ENCODE peak calls at places on chromosomes 2 and 18, in five cellular contexts. Q is frontal cortex, W is Calu3, D is hepatocyte, N is MCF 10A. G is an unnamed sample.

GRCh38 chr2:217905395-217905794 is 97.4 kb downstream of the TNS1 start:
- DNase-seq in Q (no peak), W (no peak), D (no peak), N (no peak), G (no peak)

GRCh38 chr2:11389551-11390528 is 45.4 kb upstream of the ROCK2 start:
- DNase-seq in Q (no peak), W (peak), D (peak), N (peak), G (peak)

GRCh38 chr2:85994897-85995647 is 106.3 kb upstream of the ST3GAL5 start:
- DNase-seq in Q (no peak), W (no peak), D (no peak), N (no peak), G (no peak)

GRCh38 chr2:209640358-209640757 is 131.3 kb upstream of the UNC80 start:
- DNase-seq in Q (no peak), W (no peak), D (no peak), N (no peak), G (no peak)

GRCh38 chr2:171810409-171810993 is 83.5 kb downstream of the SLC25A12 start:
- DNase-seq in Q (no peak), W (no peak), D (peak), N (peak), G (no peak)

GRCh38 chr2:118668431-118669424 is 178.7 kb downstream of the EN1 start:
- DNase-seq in Q (no peak), W (peak), D (peak), N (peak), G (peak)

GRCh38 chr18:24868760-24869237 is 408.4 kb downstream of the HRH4 start:
- DNase-seq in Q (no peak), W (no peak), D (peak), N (no peak), G (no peak)

GRCh38 chr2:200253631-200254030 is 52.9 kb upstream of the SPATS2L start:
- DNase-seq in Q (no peak), W (no peak), D (no peak), N (peak), G (peak)

GRCh38 chr2:70851704-70852103 is 16.1 kb upstream of the CD207 start:
- DNase-seq in Q (no peak), W (no peak), D (no peak), N (no peak), G (no peak)

GRCh38 chr2:25521665-25522387 is 151.6 kb downstream of the DTNB start:
- DNase-seq in Q (no peak), W (peak), D (peak), N (peak), G (peak)

GRCh38 chr2:37635359-37636208 is 35.9 kb downstream of the CDC42EP3 start:
- DNase-seq in Q (no peak), W (no peak), D (peak), N (peak), G (peak)

GRCh38 chr2:240913810-240914644 is 7.9 kb downstream of the CROCC2 start:
- DNase-seq in Q (peak), W (peak), D (peak), N (peak), G (no peak)

GRCh38 chr2:142778289-142778688 is 99.2 kb upstream of the KYNU start:
- DNase-seq in Q (no peak), W (no peak), D (no peak), N (no peak), G (no peak)

GRCh38 chr18:61290616-61291015 is 42.6 kb upstream of the CDH20 start:
- DNase-seq in Q (no peak), W (no peak), D (no peak), N (no peak), G (no peak)

GRCh38 chr18:77970814-77971213 is 721.2 kb downstream of the GALR1 start:
- DNase-seq in Q (no peak), W (no peak), D (no peak), N (no peak), G (no peak)

GRCh38 chr2:182391443-182391842 is 35.4 kb downstream of the PDE1A start:
- DNase-seq in Q (no peak), W (no peak), D (no peak), N (no peak), G (peak)

GRCh38 chr2:214011676-214012075 is 399.2 kb upstream of the VWC2L start:
- DNase-seq in Q (no peak), W (no peak), D (no peak), N (no peak), G (no peak)

GRCh38 chr2:41781082-41781481 is 266.7 kb upstream of the PKDCC start:
- DNase-seq in Q (no peak), W (no peak), D (no peak), N (peak), G (peak)

GRCh38 chr18:36130039-36130831 is 536 bp downstream of the ELP2 start:
- DNase-seq in Q (peak), W (no peak), D (no peak), N (no peak), G (no peak)

GRCh38 chr2:102975996-102976636 is 214.3 kb downstream of the TMEM182 start:
- DNase-seq in Q (no peak), W (peak), D (peak), N (peak), G (peak)

GRCh38 chr2:6452702-6453481 is 412.8 kb downstream of the CMPK2 start:
- DNase-seq in Q (no peak), W (no peak), D (no peak), N (peak), G (peak)

GRCh38 chr18:26722582-26722931 is 142.9 kb downstream of the AQP4 start:
- DNase-seq in Q (no peak), W (no peak), D (no peak), N (peak), G (no peak)

GRCh38 chr2:205188516-205189138 is 493.7 kb upstream of the NRP2 start:
- DNase-seq in Q (no peak), W (no peak), D (peak), N (peak), G (peak)

GRCh38 chr18:12048827-12049175 is 44.8 kb upstream of the ANKRD62 start:
- DNase-seq in Q (no peak), W (no peak), D (no peak), N (no peak), G (peak)

GRCh38 chr18:35485852-35486251 is 11.9 kb downstream of the INO80C start:
- DNase-seq in Q (no peak), W (no peak), D (no peak), N (no peak), G (no peak)

GRCh38 chr2:239264838-239265651 is 135.8 kb downstream of the HDAC4 start:
- DNase-seq in Q (no peak), W (peak), D (peak), N (peak), G (peak)

GRCh38 chr2:239991689-239992314 is 33.3 kb downstream of the NDUFA10 start:
- DNase-seq in Q (peak), W (no peak), D (peak), N (peak), G (peak)

GRCh38 chr2:231933916-231934401 is 7.8 kb upstream of the NPPC start:
- DNase-seq in Q (no peak), W (no peak), D (no peak), N (no peak), G (no peak)

G was measured in renal cortical epithelial cell.